ENCODE peak calls at places on chromosomes 13 and 19, in seven cellular contexts. N, O, T, L, Q, V and Z are unnamed samples.
A peak's percentile ranks its signal among the peaks of the same experiment; 100 is the strongest.

GRCh38 chr19:29860492-29860891 is 48.7 kb downstream of the CCNE1 start:
- DNase-seq in T (no peak), V (no peak), O (no peak), Q (no peak), N (no peak), L (no peak), Z (peak; percentile 44)

GRCh38 chr19:11111771-11112144 is 22.5 kb downstream of the LDLR start:
- DNase-seq in O (no peak), Q (no peak), V (no peak), N (no peak), T (no peak), L (no peak), Z (no peak)

GRCh38 chr13:111945086-111945485 is 121.9 kb upstream of the SOX1 start:
- DNase-seq in O (no peak), N (no peak), Q (no peak), L (no peak), T (no peak), V (no peak), Z (no peak)

GRCh38 chr19:14556662-14557188 is 15.1 kb downstream of the NDUFB7 start:
- DNase-seq in Q (peak; percentile 60), O (peak; percentile 94), V (peak; percentile 96), T (peak; percentile 86), N (peak; percentile 58), L (peak; percentile 59), Z (peak; percentile 91)

GRCh38 chr13:68727788-68728187 is 1379.8 kb upstream of the ATXN8OS start:
- DNase-seq in T (no peak), Q (no peak), V (no peak), O (no peak), L (no peak), N (no peak), Z (no peak)

GRCh38 chr13:60755380-60756163 is 358.6 kb downstream of the TDRD3 start:
- DNase-seq in N (no peak), O (no peak), V (no peak), T (no peak), L (no peak), Q (no peak), Z (no peak)

GRCh38 chr13:23202383-23202782 is 21.6 kb downstream of the SGCG start:
- DNase-seq in L (no peak), V (peak; percentile 30), N (no peak), T (no peak), O (no peak), Q (no peak), Z (no peak)

GRCh38 chr19:41623360-41623759 is 3.5 kb downstream of the CEACAM4 start:
- DNase-seq in T (no peak), L (no peak), N (no peak), Q (no peak), V (no peak), O (no peak), Z (no peak)

GRCh38 chr19:35236638-35237400 is 8.3 kb upstream of the FAM187B start:
- DNase-seq in N (no peak), L (no peak), T (no peak), Q (no peak), O (no peak), V (no peak), Z (peak; percentile 36)

GRCh38 chr19:13692096-13692495 is 72.2 kb upstream of the MRI1 start:
- DNase-seq in V (peak; percentile 67), L (no peak), N (no peak), T (no peak), O (no peak), Q (no peak), Z (no peak)

GRCh38 chr19:58380037-58380735 is 644 bp downstream of the ZNF837 start:
- DNase-seq in Q (no peak), N (no peak), V (no peak), O (no peak), L (no peak), T (no peak), Z (peak; percentile 40)

GRCh38 chr19:29660835-29661234 is 4.4 kb upstream of the PLEKHF1 start:
- DNase-seq in N (no peak), L (no peak), T (no peak), V (no peak), Q (no peak), O (no peak), Z (no peak)

GRCh38 chr19:29268103-29268502 is 55.2 kb upstream of the UQCRFS1 start:
- DNase-seq in L (no peak), O (no peak), T (no peak), V (no peak), N (no peak), Q (no peak), Z (no peak)

GRCh38 chr13:23510979-23511735 is 59.1 kb upstream of the TNFRSF19 start:
- DNase-seq in T (peak; percentile 11), N (no peak), L (no peak), O (peak; percentile 68), V (no peak), Q (no peak), Z (peak; percentile 89)

GRCh38 chr13:114017028-114017630 is 43.3 kb upstream of the C13orf46 start:
- DNase-seq in N (no peak), T (peak; percentile 8), Q (no peak), O (no peak), L (no peak), V (peak; percentile 49), Z (no peak)

GRCh38 chr13:28624707-28625432 is 34.1 kb upstream of the POMP start:
- DNase-seq in V (no peak), L (no peak), T (no peak), Q (no peak), O (no peak), N (no peak), Z (no peak)

GRCh38 chr13:72255908-72256307 is 388.9 kb upstream of the DACH1 start:
- DNase-seq in L (no peak), N (no peak), O (no peak), T (peak; percentile 84), V (peak; percentile 21), Q (no peak), Z (peak; percentile 21)

GRCh38 chr13:28316129-28316528 is 177.8 kb downstream of the PAN3 start:
- DNase-seq in O (no peak), V (no peak), L (no peak), Q (no peak), T (no peak), N (no peak), Z (no peak)

GRCh38 chr19:35078807-35079206 is 36.8 kb upstream of the FXYD3 start:
- DNase-seq in Q (no peak), O (no peak), T (no peak), L (no peak), N (no peak), V (no peak), Z (no peak)

GRCh38 chr19:36987091-36987490 is 71.0 kb downstream of the ZNF568 start:
- DNase-seq in O (no peak), V (no peak), N (no peak), L (no peak), Q (no peak), T (no peak), Z (no peak)

GRCh38 chr13:49635599-49636433 is 7.5 kb downstream of the ARL11 start:
- DNase-seq in Q (no peak), T (no peak), L (no peak), N (no peak), O (no peak), V (no peak), Z (peak; percentile 61)

GRCh38 chr13:51832471-51833152 is 12.4 kb downstream of the TMEM272 start:
- DNase-seq in V (peak; percentile 68), L (no peak), N (no peak), Q (no peak), T (peak; percentile 41), O (peak; percentile 62), Z (peak; percentile 55)

GRCh38 chr13:31699650-31700049 is 39.7 kb upstream of the RXFP2 start:
- DNase-seq in Q (no peak), L (no peak), O (no peak), T (peak; percentile 12), N (no peak), V (no peak), Z (no peak)

GRCh38 chr13:38824342-38824741 is 137.5 kb downstream of the FREM2 start:
- DNase-seq in L (no peak), V (no peak), Q (no peak), T (no peak), N (no peak), O (no peak), Z (peak; percentile 68)

GRCh38 chr19:40780582-40780981 is 2.5 kb downstream of the RAB4B start:
- DNase-seq in T (no peak), V (no peak), O (no peak), N (no peak), L (no peak), Q (no peak), Z (no peak)

GRCh38 chr13:39634956-39635355 is 20.5 kb upstream of the COG6 start:
- DNase-seq in T (no peak), V (no peak), O (no peak), N (no peak), L (no peak), Q (no peak), Z (no peak)

GRCh38 chr13:105278797-105279425 is 1256.6 kb downstream of the EFNB2 start:
- DNase-seq in O (no peak), T (no peak), N (no peak), V (no peak), L (no peak), Q (no peak), Z (no peak)

GRCh38 chr13:23628250-23628649 is 58.0 kb downstream of the TNFRSF19 start:
- DNase-seq in N (no peak), Q (no peak), T (no peak), V (no peak), O (no peak), L (no peak), Z (no peak)